ENCODE peak calls at places on chromosomes 16 and 17, in four cellular contexts. One of them, this sample, is unnamed.

GRCh38 chr17:50944054-50944901 is 78.1 kb upstream of the TOB1 start:
- DNase-seq in EL: peak
- DNase-seq in dorsolateral prefrontal cortex: peak
- DNase-seq in CD4-positive, CD25-positive, alpha-beta regulatory T cell: peak
- DNase-seq in this sample: no peak

GRCh38 chr17:79917902-79918484 is 78.8 kb upstream of the CBX4 start:
- DNase-seq in EL: no peak
- DNase-seq in dorsolateral prefrontal cortex: no peak
- DNase-seq in CD4-positive, CD25-positive, alpha-beta regulatory T cell: no peak
- DNase-seq in this sample: no peak

GRCh38 chr16:77732241-77732946 is 10.1 kb downstream of the NUDT7 start:
- DNase-seq in EL: peak
- DNase-seq in dorsolateral prefrontal cortex: no peak
- DNase-seq in CD4-positive, CD25-positive, alpha-beta regulatory T cell: no peak
- DNase-seq in this sample: no peak

GRCh38 chr16:57572978-57573733 is 30.7 kb downstream of the ADGRG5 start:
- DNase-seq in EL: no peak
- DNase-seq in dorsolateral prefrontal cortex: no peak
- DNase-seq in CD4-positive, CD25-positive, alpha-beta regulatory T cell: no peak
- DNase-seq in this sample: no peak

GRCh38 chr17:4498461-4499397 is at the start of gene SPNS2:
- DNase-seq in EL: peak
- DNase-seq in dorsolateral prefrontal cortex: peak
- DNase-seq in CD4-positive, CD25-positive, alpha-beta regulatory T cell: peak
- DNase-seq in this sample: peak

GRCh38 chr17:42846594-42847280 is 2.4 kb downstream of the AOC2 start:
- DNase-seq in EL: no peak
- DNase-seq in dorsolateral prefrontal cortex: no peak
- DNase-seq in CD4-positive, CD25-positive, alpha-beta regulatory T cell: no peak
- DNase-seq in this sample: no peak

GRCh38 chr16:53775106-53775820 is 71.3 kb downstream of the FTO start:
- DNase-seq in EL: peak
- DNase-seq in dorsolateral prefrontal cortex: no peak
- DNase-seq in CD4-positive, CD25-positive, alpha-beta regulatory T cell: no peak
- DNase-seq in this sample: no peak

GRCh38 chr16:57016831-57017230 is 27.5 kb downstream of the NLRC5 start:
- DNase-seq in EL: no peak
- DNase-seq in dorsolateral prefrontal cortex: no peak
- DNase-seq in CD4-positive, CD25-positive, alpha-beta regulatory T cell: no peak
- DNase-seq in this sample: no peak

GRCh38 chr17:50269477-50270429 is 4.5 kb upstream of the TMEM92 start:
- DNase-seq in EL: peak
- DNase-seq in dorsolateral prefrontal cortex: peak
- DNase-seq in CD4-positive, CD25-positive, alpha-beta regulatory T cell: peak
- DNase-seq in this sample: peak

GRCh38 chr16:19980866-19981265 is 92.8 kb downstream of the GPR139 start:
- DNase-seq in EL: peak
- DNase-seq in dorsolateral prefrontal cortex: no peak
- DNase-seq in CD4-positive, CD25-positive, alpha-beta regulatory T cell: no peak
- DNase-seq in this sample: no peak

GRCh38 chr16:83959621-83960434 is 6.8 kb downstream of the OSGIN1 start:
- DNase-seq in EL: no peak
- DNase-seq in dorsolateral prefrontal cortex: no peak
- DNase-seq in CD4-positive, CD25-positive, alpha-beta regulatory T cell: no peak
- DNase-seq in this sample: no peak

GRCh38 chr16:4687416-4687815 is 5.9 kb upstream of the NUDT16L1 start:
- DNase-seq in EL: no peak
- DNase-seq in dorsolateral prefrontal cortex: no peak
- DNase-seq in CD4-positive, CD25-positive, alpha-beta regulatory T cell: no peak
- DNase-seq in this sample: no peak

GRCh38 chr16:88393034-88393433 is 10.3 kb downstream of the ZNF469 start:
- DNase-seq in EL: no peak
- DNase-seq in dorsolateral prefrontal cortex: no peak
- DNase-seq in CD4-positive, CD25-positive, alpha-beta regulatory T cell: no peak
- DNase-seq in this sample: peak

GRCh38 chr17:37089998-37090397 is 141.2 kb downstream of the AATF start:
- DNase-seq in EL: no peak
- DNase-seq in dorsolateral prefrontal cortex: no peak
- DNase-seq in CD4-positive, CD25-positive, alpha-beta regulatory T cell: peak
- DNase-seq in this sample: no peak

GRCh38 chr17:42883802-42884553 is 16.6 kb upstream of the G6PC1 start:
- DNase-seq in EL: no peak
- DNase-seq in dorsolateral prefrontal cortex: no peak
- DNase-seq in CD4-positive, CD25-positive, alpha-beta regulatory T cell: no peak
- DNase-seq in this sample: no peak

GRCh38 chr16:51154271-51155171 is 3.5 kb upstream of the SALL1 start:
- DNase-seq in EL: no peak
- DNase-seq in dorsolateral prefrontal cortex: no peak
- DNase-seq in CD4-positive, CD25-positive, alpha-beta regulatory T cell: no peak
- DNase-seq in this sample: no peak

GRCh38 chr17:36188891-36189306 is 7.7 kb downstream of the CCL3L1 start:
- DNase-seq in EL: no peak
- DNase-seq in dorsolateral prefrontal cortex: no peak
- DNase-seq in CD4-positive, CD25-positive, alpha-beta regulatory T cell: no peak
- DNase-seq in this sample: no peak

GRCh38 chr16:55035037-55035436 is 104.4 kb downstream of the IRX5 start:
- DNase-seq in EL: peak
- DNase-seq in dorsolateral prefrontal cortex: no peak
- DNase-seq in CD4-positive, CD25-positive, alpha-beta regulatory T cell: no peak
- DNase-seq in this sample: peak

GRCh38 chr17:79046501-79047280 is 22.7 kb downstream of the C1QTNF1 start:
- DNase-seq in EL: no peak
- DNase-seq in dorsolateral prefrontal cortex: no peak
- DNase-seq in CD4-positive, CD25-positive, alpha-beta regulatory T cell: no peak
- DNase-seq in this sample: no peak

GRCh38 chr17:43039646-43040045 is 14.6 kb downstream of the RND2 start:
- DNase-seq in EL: no peak
- DNase-seq in dorsolateral prefrontal cortex: no peak
- DNase-seq in CD4-positive, CD25-positive, alpha-beta regulatory T cell: no peak
- DNase-seq in this sample: no peak

GRCh38 chr17:72165202-72165972 is 44.6 kb downstream of the SOX9 start:
- DNase-seq in EL: no peak
- DNase-seq in dorsolateral prefrontal cortex: no peak
- DNase-seq in CD4-positive, CD25-positive, alpha-beta regulatory T cell: no peak
- DNase-seq in this sample: no peak

GRCh38 chr16:31869511-31870201 is 4.0 kb upstream of the ZNF267 start:
- DNase-seq in EL: peak
- DNase-seq in dorsolateral prefrontal cortex: no peak
- DNase-seq in CD4-positive, CD25-positive, alpha-beta regulatory T cell: peak
- DNase-seq in this sample: peak

GRCh38 chr16:77297996-77298637 is 98.9 kb downstream of the SYCE1L start:
- DNase-seq in EL: peak
- DNase-seq in dorsolateral prefrontal cortex: no peak
- DNase-seq in CD4-positive, CD25-positive, alpha-beta regulatory T cell: no peak
- DNase-seq in this sample: peak

GRCh38 chr17:77354420-77354720 is 213.6 kb downstream of the SEC14L1 start:
- DNase-seq in EL: no peak
- DNase-seq in dorsolateral prefrontal cortex: no peak
- DNase-seq in CD4-positive, CD25-positive, alpha-beta regulatory T cell: no peak
- DNase-seq in this sample: no peak

GRCh38 chr16:77882359-77882758 is 94.0 kb downstream of the VAT1L start:
- DNase-seq in EL: no peak
- DNase-seq in dorsolateral prefrontal cortex: no peak
- DNase-seq in CD4-positive, CD25-positive, alpha-beta regulatory T cell: no peak
- DNase-seq in this sample: no peak

GRCh38 chr17:21275579-21276339 is 8.8 kb upstream of the MAP2K3 start:
- DNase-seq in EL: peak
- DNase-seq in dorsolateral prefrontal cortex: peak
- DNase-seq in CD4-positive, CD25-positive, alpha-beta regulatory T cell: peak
- DNase-seq in this sample: peak

GRCh38 chr17:37770631-37771518 is 26.0 kb upstream of the HNF1B start:
- DNase-seq in EL: peak
- DNase-seq in dorsolateral prefrontal cortex: no peak
- DNase-seq in CD4-positive, CD25-positive, alpha-beta regulatory T cell: no peak
- DNase-seq in this sample: peak

GRCh38 chr16:11372924-11373306 is 27.7 kb downstream of the RMI2 start:
- DNase-seq in EL: no peak
- DNase-seq in dorsolateral prefrontal cortex: no peak
- DNase-seq in CD4-positive, CD25-positive, alpha-beta regulatory T cell: no peak
- DNase-seq in this sample: no peak

GRCh38 chr16:62602790-62603189 is 566.6 kb upstream of the CDH8 start:
- DNase-seq in EL: no peak
- DNase-seq in dorsolateral prefrontal cortex: no peak
- DNase-seq in CD4-positive, CD25-positive, alpha-beta regulatory T cell: no peak
- DNase-seq in this sample: no peak

GRCh38 chr16:85227924-85228462 is 115.7 kb upstream of the CIBAR2 start:
- DNase-seq in EL: peak
- DNase-seq in dorsolateral prefrontal cortex: no peak
- DNase-seq in CD4-positive, CD25-positive, alpha-beta regulatory T cell: no peak
- DNase-seq in this sample: peak

GRCh38 chr16:86383488-86384262 is 126.7 kb upstream of the FOXF1 start:
- DNase-seq in EL: peak
- DNase-seq in dorsolateral prefrontal cortex: no peak
- DNase-seq in CD4-positive, CD25-positive, alpha-beta regulatory T cell: no peak
- DNase-seq in this sample: peak

GRCh38 chr17:82241183-82241925 is 12.5 kb downstream of the SLC16A3 start:
- DNase-seq in EL: peak
- DNase-seq in dorsolateral prefrontal cortex: peak
- DNase-seq in CD4-positive, CD25-positive, alpha-beta regulatory T cell: no peak
- DNase-seq in this sample: peak

GRCh38 chr16:86375370-86375769 is 135.0 kb upstream of the FOXF1 start:
- DNase-seq in EL: peak
- DNase-seq in dorsolateral prefrontal cortex: no peak
- DNase-seq in CD4-positive, CD25-positive, alpha-beta regulatory T cell: no peak
- DNase-seq in this sample: peak

GRCh38 chr17:42200702-42201101 is 6.4 kb upstream of the GHDC start:
- DNase-seq in EL: no peak
- DNase-seq in dorsolateral prefrontal cortex: no peak
- DNase-seq in CD4-positive, CD25-positive, alpha-beta regulatory T cell: no peak
- DNase-seq in this sample: no peak

GRCh38 chr16:20323591-20324117 is 3.7 kb downstream of the GP2 start:
- DNase-seq in EL: no peak
- DNase-seq in dorsolateral prefrontal cortex: no peak
- DNase-seq in CD4-positive, CD25-positive, alpha-beta regulatory T cell: no peak
- DNase-seq in this sample: no peak

GRCh38 chr17:78499715-78500540 is 77.3 kb downstream of the DNAH17 start:
- DNase-seq in EL: no peak
- DNase-seq in dorsolateral prefrontal cortex: no peak
- DNase-seq in CD4-positive, CD25-positive, alpha-beta regulatory T cell: no peak
- DNase-seq in this sample: no peak